ENCODE peak calls at places on chromosomes 1 and 21, in nine cellular contexts. One of them, this sample, is unnamed.

GRCh38 chr1:26035959-26036755 is 9.8 kb downstream of the SLC30A2 start:
- DNase-seq in transverse colon: peak
- DNase-seq in epithelial cell of esophagus: peak
- DNase-seq in breast epithelium: peak
- DNase-seq in lower lobe of right lung: peak
- DNase-seq in astrocyte of the cerebellum: peak
- DNase-seq in endodermal cell: peak
- DNase-seq in AG04450: peak
- DNase-seq in choroid plexus epithelial cell: peak
- DNase-seq in this sample: peak

GRCh38 chr1:240399381-240399780 is 212.6 kb downstream of the GREM2 start:
- DNase-seq in transverse colon: no peak
- DNase-seq in epithelial cell of esophagus: peak
- DNase-seq in breast epithelium: no peak
- DNase-seq in lower lobe of right lung: no peak
- DNase-seq in astrocyte of the cerebellum: peak
- DNase-seq in endodermal cell: no peak
- DNase-seq in AG04450: peak
- DNase-seq in choroid plexus epithelial cell: peak
- DNase-seq in this sample: no peak

GRCh38 chr1:65510961-65511360 is 90.5 kb downstream of the LEPR start:
- DNase-seq in transverse colon: no peak
- DNase-seq in epithelial cell of esophagus: no peak
- DNase-seq in breast epithelium: no peak
- DNase-seq in lower lobe of right lung: no peak
- DNase-seq in astrocyte of the cerebellum: no peak
- DNase-seq in endodermal cell: no peak
- DNase-seq in AG04450: no peak
- DNase-seq in choroid plexus epithelial cell: no peak
- DNase-seq in this sample: no peak

GRCh38 chr1:57316291-57316690 is 107.6 kb downstream of the DAB1 start:
- DNase-seq in transverse colon: no peak
- DNase-seq in epithelial cell of esophagus: no peak
- DNase-seq in breast epithelium: no peak
- DNase-seq in lower lobe of right lung: no peak
- DNase-seq in astrocyte of the cerebellum: no peak
- DNase-seq in endodermal cell: no peak
- DNase-seq in AG04450: no peak
- DNase-seq in choroid plexus epithelial cell: no peak
- DNase-seq in this sample: no peak

GRCh38 chr1:213244664-213245091 is 193.6 kb downstream of the RPS6KC1 start:
- DNase-seq in transverse colon: peak
- DNase-seq in epithelial cell of esophagus: peak
- DNase-seq in breast epithelium: no peak
- DNase-seq in lower lobe of right lung: no peak
- DNase-seq in astrocyte of the cerebellum: peak
- DNase-seq in endodermal cell: peak
- DNase-seq in AG04450: peak
- DNase-seq in choroid plexus epithelial cell: peak
- DNase-seq in this sample: no peak

GRCh38 chr21:44053567-44053966 is 41.5 kb downstream of the TRAPPC10 start:
- DNase-seq in transverse colon: no peak
- DNase-seq in epithelial cell of esophagus: no peak
- DNase-seq in breast epithelium: no peak
- DNase-seq in lower lobe of right lung: no peak
- DNase-seq in astrocyte of the cerebellum: no peak
- DNase-seq in endodermal cell: no peak
- DNase-seq in AG04450: no peak
- DNase-seq in choroid plexus epithelial cell: no peak
- DNase-seq in this sample: no peak

GRCh38 chr1:13828454-13829151 is 128.6 kb downstream of the PRDM2 start:
- DNase-seq in transverse colon: peak
- DNase-seq in epithelial cell of esophagus: peak
- DNase-seq in breast epithelium: peak
- DNase-seq in lower lobe of right lung: peak
- DNase-seq in astrocyte of the cerebellum: no peak
- DNase-seq in endodermal cell: peak
- DNase-seq in AG04450: no peak
- DNase-seq in choroid plexus epithelial cell: peak
- DNase-seq in this sample: no peak

GRCh38 chr1:15096293-15096692 is 57.3 kb upstream of the TMEM51 start:
- DNase-seq in transverse colon: no peak
- DNase-seq in epithelial cell of esophagus: no peak
- DNase-seq in breast epithelium: no peak
- DNase-seq in lower lobe of right lung: no peak
- DNase-seq in astrocyte of the cerebellum: no peak
- DNase-seq in endodermal cell: no peak
- DNase-seq in AG04450: no peak
- DNase-seq in choroid plexus epithelial cell: no peak
- DNase-seq in this sample: no peak

DNA sequence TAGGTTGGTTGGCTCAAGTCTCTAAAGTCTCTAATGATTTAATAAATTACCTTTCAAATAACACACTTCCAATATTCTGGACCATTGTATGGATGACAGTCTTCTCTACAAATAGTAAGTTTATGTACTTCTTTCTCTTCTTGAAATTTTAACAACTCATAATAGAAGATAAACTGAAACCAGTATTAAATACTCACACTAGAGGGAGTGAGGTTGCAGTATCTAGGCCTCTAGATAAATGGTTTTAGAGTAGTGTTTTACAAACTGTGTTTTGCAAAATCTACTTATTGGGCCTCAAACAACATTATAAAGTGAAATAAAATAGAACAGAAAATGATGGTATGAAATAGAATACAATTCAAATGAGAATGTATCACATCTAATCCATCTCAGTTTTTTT is 479.9 kb upstream of the BRINP3 start:
- DNase-seq in transverse colon: no peak
- DNase-seq in epithelial cell of esophagus: peak
- DNase-seq in breast epithelium: no peak
- DNase-seq in lower lobe of right lung: no peak
- DNase-seq in astrocyte of the cerebellum: no peak
- DNase-seq in endodermal cell: no peak
- DNase-seq in AG04450: no peak
- DNase-seq in choroid plexus epithelial cell: peak
- DNase-seq in this sample: no peak
- TF ChIP-seq CTCF in transverse colon: no peak
- TF ChIP-seq CTCF in epithelial cell of esophagus: peak
- TF ChIP-seq CTCF in breast epithelium: no peak
- TF ChIP-seq CTCF in lower lobe of right lung: no peak
- TF ChIP-seq CTCF in astrocyte of the cerebellum: no peak
- TF ChIP-seq CTCF in endodermal cell: peak
- TF ChIP-seq CTCF in AG04450: peak
- TF ChIP-seq CTCF in choroid plexus epithelial cell: peak
- TF ChIP-seq CTCF in this sample: no peak

DNA sequence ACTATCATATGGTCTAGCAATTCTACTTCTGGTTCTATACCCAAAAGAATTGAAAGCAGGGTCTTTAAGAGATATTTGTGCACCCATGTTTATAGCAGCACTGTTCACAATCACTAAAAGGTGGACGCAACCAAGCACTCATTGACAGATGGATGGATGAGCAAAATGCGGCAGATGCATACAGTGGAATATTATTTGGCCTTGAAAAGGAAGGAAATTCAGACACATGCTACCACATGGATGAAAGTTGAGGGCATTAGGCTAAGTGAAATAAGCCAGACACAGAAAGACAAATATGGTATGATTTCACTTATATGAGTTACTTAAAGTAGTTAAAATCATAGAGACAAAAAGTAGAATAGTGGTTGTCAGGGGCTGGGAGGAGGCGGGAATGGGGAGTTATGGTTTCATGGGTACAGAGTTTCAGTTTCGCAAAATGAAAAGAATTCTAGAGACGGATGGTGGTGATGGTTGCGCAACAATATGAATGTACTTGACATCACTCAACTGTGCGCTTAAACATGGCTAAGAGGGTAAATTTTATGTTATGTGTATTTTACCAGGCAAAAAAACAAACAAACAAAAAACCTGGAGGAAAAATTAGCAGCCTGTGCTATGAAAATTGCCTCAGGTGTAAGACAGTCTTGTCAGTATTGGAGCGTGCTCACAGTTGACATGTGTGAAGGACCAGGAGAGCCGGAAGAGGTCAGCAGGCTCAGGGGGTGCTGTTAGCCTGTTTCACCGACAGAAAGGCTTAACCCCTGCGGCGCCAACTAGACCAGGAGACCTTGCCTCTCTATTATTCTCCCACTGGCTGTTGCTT is 26.5 kb downstream of the CD247 start:
- DNase-seq in transverse colon: no peak
- DNase-seq in epithelial cell of esophagus: no peak
- DNase-seq in breast epithelium: no peak
- DNase-seq in lower lobe of right lung: no peak
- DNase-seq in astrocyte of the cerebellum: no peak
- DNase-seq in endodermal cell: peak
- DNase-seq in AG04450: no peak
- DNase-seq in choroid plexus epithelial cell: no peak
- DNase-seq in this sample: peak
- H3K4me3 ChIP-seq in transverse colon: no peak
- H3K4me3 ChIP-seq in epithelial cell of esophagus: no peak
- H3K4me3 ChIP-seq in breast epithelium: no peak
- H3K4me3 ChIP-seq in lower lobe of right lung: no peak
- H3K4me3 ChIP-seq in astrocyte of the cerebellum: no peak
- H3K4me3 ChIP-seq in endodermal cell: no peak
- H3K4me3 ChIP-seq in AG04450: no peak
- H3K4me3 ChIP-seq in choroid plexus epithelial cell: no peak
- H3K4me3 ChIP-seq in this sample: no peak

GRCh38 chr1:38329644-38330043 is 283.1 kb upstream of the POU3F1 start:
- DNase-seq in transverse colon: no peak
- DNase-seq in epithelial cell of esophagus: no peak
- DNase-seq in breast epithelium: no peak
- DNase-seq in lower lobe of right lung: no peak
- DNase-seq in astrocyte of the cerebellum: no peak
- DNase-seq in endodermal cell: no peak
- DNase-seq in AG04450: no peak
- DNase-seq in choroid plexus epithelial cell: no peak
- DNase-seq in this sample: no peak

GRCh38 chr1:38331496-38332210 is 285.1 kb upstream of the POU3F1 start:
- DNase-seq in transverse colon: no peak
- DNase-seq in epithelial cell of esophagus: peak
- DNase-seq in breast epithelium: no peak
- DNase-seq in lower lobe of right lung: no peak
- DNase-seq in astrocyte of the cerebellum: no peak
- DNase-seq in endodermal cell: no peak
- DNase-seq in AG04450: no peak
- DNase-seq in choroid plexus epithelial cell: no peak
- DNase-seq in this sample: no peak

GRCh38 chr1:38328278-38329035 is 281.9 kb upstream of the POU3F1 start:
- DNase-seq in transverse colon: no peak
- DNase-seq in epithelial cell of esophagus: no peak
- DNase-seq in breast epithelium: no peak
- DNase-seq in lower lobe of right lung: no peak
- DNase-seq in astrocyte of the cerebellum: no peak
- DNase-seq in endodermal cell: no peak
- DNase-seq in AG04450: no peak
- DNase-seq in choroid plexus epithelial cell: no peak
- DNase-seq in this sample: no peak

GRCh38 chr1:38332649-38333310 is 286.2 kb upstream of the POU3F1 start:
- DNase-seq in transverse colon: no peak
- DNase-seq in epithelial cell of esophagus: no peak
- DNase-seq in breast epithelium: no peak
- DNase-seq in lower lobe of right lung: no peak
- DNase-seq in astrocyte of the cerebellum: no peak
- DNase-seq in endodermal cell: no peak
- DNase-seq in AG04450: no peak
- DNase-seq in choroid plexus epithelial cell: no peak
- DNase-seq in this sample: no peak

DNA sequence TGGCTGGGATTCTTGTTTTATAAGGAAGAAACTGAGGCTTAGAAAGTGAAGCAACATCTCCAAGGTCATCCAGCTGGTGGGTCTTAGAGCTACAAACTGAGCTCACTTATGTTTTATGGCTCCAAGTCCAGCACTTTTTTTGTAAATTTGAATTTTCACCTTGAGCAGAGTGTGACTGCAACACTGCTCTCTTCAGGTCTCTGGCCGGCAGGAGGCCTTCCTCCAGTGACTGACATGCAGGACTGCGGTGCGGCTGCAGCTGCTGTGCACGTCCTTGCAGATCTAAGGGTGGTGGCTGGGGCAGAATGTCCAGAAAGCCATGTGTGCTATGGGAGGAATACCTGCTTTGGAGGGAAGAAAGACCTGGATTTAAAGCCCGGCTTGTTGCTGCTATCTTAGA is 284.2 kb upstream of the POU3F1 start:
- DNase-seq in transverse colon: no peak
- DNase-seq in epithelial cell of esophagus: no peak
- DNase-seq in breast epithelium: no peak
- DNase-seq in lower lobe of right lung: no peak
- DNase-seq in astrocyte of the cerebellum: no peak
- DNase-seq in endodermal cell: no peak
- DNase-seq in AG04450: no peak
- DNase-seq in choroid plexus epithelial cell: no peak
- DNase-seq in this sample: no peak
- TF ChIP-seq CTCF in transverse colon: no peak
- TF ChIP-seq CTCF in epithelial cell of esophagus: no peak
- TF ChIP-seq CTCF in breast epithelium: no peak
- TF ChIP-seq CTCF in lower lobe of right lung: no peak
- TF ChIP-seq CTCF in astrocyte of the cerebellum: no peak
- TF ChIP-seq CTCF in endodermal cell: no peak
- TF ChIP-seq CTCF in AG04450: no peak
- TF ChIP-seq CTCF in choroid plexus epithelial cell: no peak
- TF ChIP-seq CTCF in this sample: no peak

GRCh38 chr1:53819387-53819786 is 18.7 kb downstream of the NDC1 start:
- DNase-seq in transverse colon: no peak
- DNase-seq in epithelial cell of esophagus: no peak
- DNase-seq in breast epithelium: no peak
- DNase-seq in lower lobe of right lung: no peak
- DNase-seq in astrocyte of the cerebellum: no peak
- DNase-seq in endodermal cell: no peak
- DNase-seq in AG04450: no peak
- DNase-seq in choroid plexus epithelial cell: no peak
- DNase-seq in this sample: no peak

GRCh38 chr1:53822931-53823330 is 15.2 kb downstream of the NDC1 start:
- DNase-seq in transverse colon: no peak
- DNase-seq in epithelial cell of esophagus: peak
- DNase-seq in breast epithelium: no peak
- DNase-seq in lower lobe of right lung: no peak
- DNase-seq in astrocyte of the cerebellum: no peak
- DNase-seq in endodermal cell: no peak
- DNase-seq in AG04450: no peak
- DNase-seq in choroid plexus epithelial cell: no peak
- DNase-seq in this sample: no peak

GRCh38 chr1:53821380-53821779 is 16.7 kb downstream of the NDC1 start:
- DNase-seq in transverse colon: no peak
- DNase-seq in epithelial cell of esophagus: no peak
- DNase-seq in breast epithelium: no peak
- DNase-seq in lower lobe of right lung: no peak
- DNase-seq in astrocyte of the cerebellum: no peak
- DNase-seq in endodermal cell: no peak
- DNase-seq in AG04450: no peak
- DNase-seq in choroid plexus epithelial cell: no peak
- DNase-seq in this sample: no peak

GRCh38 chr1:53826367-53826766 is 11.7 kb downstream of the NDC1 start:
- DNase-seq in transverse colon: no peak
- DNase-seq in epithelial cell of esophagus: peak
- DNase-seq in breast epithelium: no peak
- DNase-seq in lower lobe of right lung: no peak
- DNase-seq in astrocyte of the cerebellum: peak
- DNase-seq in endodermal cell: no peak
- DNase-seq in AG04450: no peak
- DNase-seq in choroid plexus epithelial cell: peak
- DNase-seq in this sample: no peak

DNA sequence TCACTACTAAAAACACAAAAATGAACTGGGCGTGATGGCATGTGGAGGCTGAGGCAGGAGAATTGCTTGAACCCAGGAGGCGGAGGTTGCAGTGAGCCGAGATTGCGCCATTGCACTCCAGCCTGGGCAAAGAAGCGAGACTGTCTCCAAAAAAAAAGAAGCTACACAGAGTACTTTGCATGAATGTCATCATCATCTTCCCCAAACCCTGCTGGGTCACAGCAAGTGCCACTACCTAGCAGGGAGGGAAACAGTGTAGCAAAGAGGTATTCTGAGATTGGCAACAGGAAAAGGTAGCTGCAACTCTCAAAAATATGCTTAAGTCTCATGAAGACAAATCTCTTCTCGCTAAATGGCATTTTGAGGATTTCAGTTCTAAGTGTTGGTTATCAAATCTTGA is 12.8 kb downstream of the NDC1 start:
- DNase-seq in transverse colon: no peak
- DNase-seq in epithelial cell of esophagus: no peak
- DNase-seq in breast epithelium: no peak
- DNase-seq in lower lobe of right lung: no peak
- DNase-seq in astrocyte of the cerebellum: no peak
- DNase-seq in endodermal cell: no peak
- DNase-seq in AG04450: no peak
- DNase-seq in choroid plexus epithelial cell: no peak
- DNase-seq in this sample: no peak
- H3K4me3 ChIP-seq in transverse colon: no peak
- H3K4me3 ChIP-seq in epithelial cell of esophagus: no peak
- H3K4me3 ChIP-seq in breast epithelium: no peak
- H3K4me3 ChIP-seq in lower lobe of right lung: no peak
- H3K4me3 ChIP-seq in astrocyte of the cerebellum: no peak
- H3K4me3 ChIP-seq in endodermal cell: no peak
- H3K4me3 ChIP-seq in AG04450: no peak
- H3K4me3 ChIP-seq in choroid plexus epithelial cell: no peak
- H3K4me3 ChIP-seq in this sample: no peak

This sample was measured in ascending aorta.